ENCODE peak calls at places on chromosome 9, in eight cellular contexts. X is effector memory CD4-positive, alpha-beta T cell; Y is fibroblast of lung; C is testis; T is uterus; A is PC-9; B is hepatocyte; K is stomach. N is an unnamed sample. For H3K9me3, the result is how much of the 10 kb centered on the place peaks cover.

GRCh38 chr9:79574716-79575242 is 3.0 kb downstream of the TLE4 start:
- DNase-seq in X (no peak), Y (peak), C (no peak), T (no peak), A (no peak), B (no peak), K (no peak), N (no peak)

GRCh38 chr9:1709347-1709746 is 305.8 kb upstream of the SMARCA2 start:
- DNase-seq in X (no peak), Y (no peak), C (no peak), T (no peak), A (no peak), B (no peak), K (no peak), N (no peak)

GRCh38 chr9:93596399-93596798 is 20.0 kb downstream of the PHF2 start:
- DNase-seq in X (no peak), Y (no peak), C (no peak), T (no peak), A (no peak), B (no peak), K (no peak), N (no peak)

GRCh38 chr9:76873056-76873792 is 32.7 kb downstream of the PRUNE2 start:
- DNase-seq in X (no peak), Y (no peak), C (no peak), T (no peak), A (no peak), B (no peak), K (no peak), N (peak)

GRCh38 chr9:20732118-20732517 is 48.1 kb downstream of the FOCAD start:
- DNase-seq in X (no peak), Y (peak), C (no peak), T (no peak), A (peak), B (no peak), K (no peak), N (no peak)

GRCh38 chr9:111599092-111599947 is at the start of gene PTGR1:
- DNase-seq in X (no peak), Y (peak), C (peak), T (peak), A (peak), B (peak), K (peak), N (peak)

GRCh38 chr9:83245979-83246659 is 183.2 kb upstream of the RASEF start:
- DNase-seq in X (no peak), Y (no peak), C (no peak), T (no peak), A (no peak), B (no peak), K (no peak), N (no peak)

GRCh38 chr9:34591911-34592866 is 2.7 kb upstream of the CNTFR start:
- DNase-seq in X (no peak), Y (no peak), C (no peak), T (no peak), A (no peak), B (no peak), K (no peak), N (no peak)

GRCh38 chr9:85741112-85741874 is 461 bp downstream of the AGTPBP1 start:
- DNase-seq in X (peak), Y (peak), C (peak), T (no peak), A (peak), B (peak), K (peak), N (peak)

GRCh38 chr9:23015557-23015956 is 568.9 kb downstream of the DMRTA1 start:
- DNase-seq in X (no peak), Y (no peak), C (no peak), T (no peak), A (no peak), B (no peak), K (no peak), N (no peak)

GRCh38 chr9:97510797-97511761 is 9.6 kb downstream of the TMOD1 start:
- DNase-seq in X (no peak), Y (peak), C (no peak), T (no peak), A (no peak), B (no peak), K (no peak), N (no peak)

DNA sequence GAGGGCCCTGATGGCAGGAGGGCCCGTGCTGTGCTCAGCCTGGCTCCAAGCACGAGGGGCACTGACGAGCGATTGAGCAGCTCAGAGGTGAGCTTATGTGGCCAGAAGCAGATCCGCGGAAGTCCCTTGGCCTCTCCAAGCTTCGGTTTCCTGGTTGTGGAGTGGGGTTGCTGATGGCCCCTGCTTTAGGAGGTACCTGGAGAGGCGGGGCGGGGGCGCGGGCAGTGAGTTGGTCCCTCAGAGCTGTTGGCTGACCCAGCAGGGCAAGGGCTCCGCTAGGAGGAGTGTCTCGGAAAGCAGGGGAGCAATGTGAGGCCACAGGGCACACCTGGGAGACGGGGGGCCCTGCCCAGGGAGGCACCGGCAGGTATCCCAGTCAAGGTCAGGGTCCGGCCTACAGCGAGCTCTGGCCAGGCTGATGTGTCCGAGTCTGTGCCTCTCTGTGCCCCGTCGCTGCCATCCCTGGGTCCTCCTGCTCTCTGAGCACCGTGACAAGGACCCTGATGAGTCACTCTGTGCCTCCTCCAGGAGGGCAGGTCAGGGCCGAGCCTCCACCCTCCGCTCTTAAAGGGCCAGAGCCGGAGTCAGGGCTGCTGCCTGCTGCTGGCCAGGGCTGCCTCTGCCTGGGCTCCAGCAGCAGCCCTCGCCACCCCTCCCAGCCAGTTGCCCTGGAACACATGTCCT is 14.8 kb downstream of the NCS1 start:
- DNase-seq in X (no peak), Y (peak), C (no peak), T (peak), A (peak), B (peak), K (peak), N (peak)
- H3K27ac ChIP-seq in X (no peak), Y (no peak), C (no peak), T (peak), A (no peak), B (peak), K (peak), N (no peak)

GRCh38 chr9:24333629-24334028 is 212.1 kb downstream of the IZUMO3 start:
- DNase-seq in X (no peak), Y (no peak), C (no peak), T (no peak), A (no peak), B (no peak), K (no peak), N (no peak)
- H3K9me3 ChIP-seq in X (under half), Y (under half), C (under half), T (under half), A (under half), B (under half), K (under half), N (under half)

DNA sequence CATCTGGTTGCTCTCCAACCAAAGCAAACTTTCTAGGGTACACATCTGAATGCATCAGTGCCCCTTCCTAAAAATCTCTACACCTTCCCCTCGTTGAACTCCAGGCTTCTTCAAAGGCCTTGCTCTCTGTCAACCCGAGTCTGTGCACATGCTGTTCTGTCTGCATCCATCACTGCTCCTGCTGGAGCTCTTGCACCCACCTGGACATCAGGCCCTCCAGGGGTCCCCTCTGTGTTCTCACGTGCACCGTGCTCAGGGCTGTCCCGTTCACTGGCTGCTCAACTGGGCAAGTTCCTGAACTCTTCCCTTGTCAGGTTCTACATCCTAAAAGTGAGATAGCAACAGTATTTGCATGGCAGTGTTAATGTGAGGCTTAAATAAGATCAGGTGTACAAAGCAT is 62.7 kb upstream of the ANGPTL2 start:
- DNase-seq in X (no peak), Y (no peak), C (no peak), T (no peak), A (no peak), B (no peak), K (no peak), N (no peak)
- H3K27ac ChIP-seq in X (no peak), Y (peak), C (no peak), T (peak), A (no peak), B (peak), K (peak), N (peak)

DNA sequence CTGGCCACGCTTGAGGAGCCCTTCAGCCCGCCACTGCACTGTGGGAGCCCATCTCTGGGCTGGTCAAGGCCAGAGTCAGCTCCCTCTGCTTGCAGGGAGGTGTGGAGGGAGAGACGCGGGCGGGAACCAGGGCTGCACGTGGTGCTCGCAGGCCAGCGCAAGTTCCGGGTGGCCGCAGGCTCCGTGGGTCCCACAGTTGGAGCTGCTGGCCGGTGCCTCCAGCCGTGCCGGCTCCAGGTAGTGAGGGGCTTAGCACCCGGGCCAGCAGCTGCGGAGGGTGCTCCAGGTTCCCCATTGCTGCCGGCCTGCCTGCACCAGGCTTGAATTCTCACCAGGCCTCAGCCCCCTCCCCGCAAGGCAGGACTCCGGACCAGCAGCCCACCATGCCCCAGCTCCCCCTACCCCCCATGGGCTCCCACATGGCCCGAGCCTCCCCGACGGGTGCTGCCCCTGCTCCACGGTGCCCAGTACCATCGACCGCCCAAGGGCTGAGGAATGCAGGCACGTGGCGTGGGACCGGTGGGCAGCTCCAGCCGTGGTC is 192.8 kb upstream of the IZUMO3 start:
- DNase-seq in X (no peak), Y (no peak), C (no peak), T (peak), A (no peak), B (no peak), K (no peak), N (peak)
- H3K9me3 ChIP-seq in X (under half), Y (under half), C (under half), T (under half), A (under half), B (under half), K (under half), N (under half)

GRCh38 chr9:134863941-134864820 is 16.4 kb upstream of the FCN2 start:
- DNase-seq in X (no peak), Y (no peak), C (peak), T (no peak), A (no peak), B (no peak), K (no peak), N (no peak)
- H3K27ac ChIP-seq in X (no peak), Y (no peak), C (peak), T (no peak), A (no peak), B (no peak), K (no peak), N (peak)

N was measured in right cardiac atrium.